ENCODE peak calls at places on chromosomes 4 and X, in ten cellular contexts. One of them, this sample, is unnamed.

GRCh38 chrX:1455948-1456280 is 3.2 kb upstream of the ASMTL start:
- DNase-seq in esophagus muscularis mucosa: no peak
- DNase-seq in HCT116: no peak
- DNase-seq in GM12891: no peak
- DNase-seq in suprapubic skin: no peak
- DNase-seq in HepG2: no peak
- DNase-seq in breast epithelium: no peak
- DNase-seq in transverse colon: no peak
- DNase-seq in GM12878: no peak
- DNase-seq in GM12892: no peak
- DNase-seq in this sample: no peak

GRCh38 chrX:40314070-40314469 is 216.3 kb upstream of the BCOR start:
- DNase-seq in esophagus muscularis mucosa: no peak
- DNase-seq in HCT116: no peak
- DNase-seq in GM12891: no peak
- DNase-seq in suprapubic skin: no peak
- DNase-seq in HepG2: no peak
- DNase-seq in breast epithelium: no peak
- DNase-seq in transverse colon: no peak
- DNase-seq in GM12878: no peak
- DNase-seq in GM12892: no peak
- DNase-seq in this sample: no peak

GRCh38 chrX:113747274-113747973 is 836.5 kb upstream of the HTR2C start:
- DNase-seq in esophagus muscularis mucosa: no peak
- DNase-seq in HCT116: no peak
- DNase-seq in GM12891: no peak
- DNase-seq in suprapubic skin: no peak
- DNase-seq in HepG2: no peak
- DNase-seq in breast epithelium: no peak
- DNase-seq in transverse colon: no peak
- DNase-seq in GM12878: no peak
- DNase-seq in GM12892: no peak
- DNase-seq in this sample: no peak

GRCh38 chrX:43328358-43328946 is 327.6 kb upstream of the MAOA start:
- DNase-seq in esophagus muscularis mucosa: no peak
- DNase-seq in HCT116: no peak
- DNase-seq in GM12891: no peak
- DNase-seq in suprapubic skin: no peak
- DNase-seq in HepG2: no peak
- DNase-seq in breast epithelium: no peak
- DNase-seq in transverse colon: no peak
- DNase-seq in GM12878: no peak
- DNase-seq in GM12892: no peak
- DNase-seq in this sample: no peak

GRCh38 chrX:130984782-130985181 is 73.4 kb upstream of the ARHGAP36 start:
- DNase-seq in esophagus muscularis mucosa: no peak
- DNase-seq in HCT116: no peak
- DNase-seq in GM12891: no peak
- DNase-seq in suprapubic skin: no peak
- DNase-seq in HepG2: no peak
- DNase-seq in breast epithelium: no peak
- DNase-seq in transverse colon: no peak
- DNase-seq in GM12878: no peak
- DNase-seq in GM12892: no peak
- DNase-seq in this sample: peak; percentile 15

GRCh38 chr4:7857238-7857701 is 82.4 kb downstream of the AFAP1 start:
- DNase-seq in esophagus muscularis mucosa: no peak
- DNase-seq in HCT116: no peak
- DNase-seq in GM12891: no peak
- DNase-seq in suprapubic skin: no peak
- DNase-seq in HepG2: no peak
- DNase-seq in breast epithelium: no peak
- DNase-seq in transverse colon: no peak
- DNase-seq in GM12878: no peak
- DNase-seq in GM12892: no peak
- DNase-seq in this sample: no peak

GRCh38 chr4:36823199-36823967 is 421.2 kb upstream of the NWD2 start:
- DNase-seq in esophagus muscularis mucosa: no peak
- DNase-seq in HCT116: no peak
- DNase-seq in GM12891: no peak
- DNase-seq in suprapubic skin: no peak
- DNase-seq in HepG2: no peak
- DNase-seq in breast epithelium: no peak
- DNase-seq in transverse colon: no peak
- DNase-seq in GM12878: peak; percentile 11
- DNase-seq in GM12892: no peak
- DNase-seq in this sample: no peak

GRCh38 chrX:28591542-28591941 is 4.3 kb downstream of the IL1RAPL1 start:
- DNase-seq in esophagus muscularis mucosa: no peak
- DNase-seq in HCT116: peak; percentile 65
- DNase-seq in GM12891: no peak
- DNase-seq in suprapubic skin: no peak
- DNase-seq in HepG2: no peak
- DNase-seq in breast epithelium: no peak
- DNase-seq in transverse colon: no peak
- DNase-seq in GM12878: no peak
- DNase-seq in GM12892: no peak
- DNase-seq in this sample: no peak

GRCh38 chr4:82500830-82501229 is 61.0 kb downstream of the TMEM150C start:
- DNase-seq in esophagus muscularis mucosa: no peak
- DNase-seq in HCT116: no peak
- DNase-seq in GM12891: no peak
- DNase-seq in suprapubic skin: no peak
- DNase-seq in HepG2: no peak
- DNase-seq in breast epithelium: no peak
- DNase-seq in transverse colon: no peak
- DNase-seq in GM12878: no peak
- DNase-seq in GM12892: no peak
- DNase-seq in this sample: no peak

GRCh38 chrX:40175416-40176255 is 77.9 kb upstream of the BCOR start:
- DNase-seq in esophagus muscularis mucosa: no peak
- DNase-seq in HCT116: no peak
- DNase-seq in GM12891: no peak
- DNase-seq in suprapubic skin: no peak
- DNase-seq in HepG2: peak; percentile 47
- DNase-seq in breast epithelium: no peak
- DNase-seq in transverse colon: peak; percentile 80
- DNase-seq in GM12878: no peak
- DNase-seq in GM12892: no peak
- DNase-seq in this sample: peak; percentile 37

GRCh38 chrX:405149-405548 is 18.4 kb upstream of the PPP2R3B start:
- DNase-seq in esophagus muscularis mucosa: no peak
- DNase-seq in HCT116: no peak
- DNase-seq in GM12891: no peak
- DNase-seq in suprapubic skin: no peak
- DNase-seq in HepG2: no peak
- DNase-seq in breast epithelium: no peak
- DNase-seq in transverse colon: no peak
- DNase-seq in GM12878: no peak
- DNase-seq in GM12892: no peak
- DNase-seq in this sample: no peak

DNA sequence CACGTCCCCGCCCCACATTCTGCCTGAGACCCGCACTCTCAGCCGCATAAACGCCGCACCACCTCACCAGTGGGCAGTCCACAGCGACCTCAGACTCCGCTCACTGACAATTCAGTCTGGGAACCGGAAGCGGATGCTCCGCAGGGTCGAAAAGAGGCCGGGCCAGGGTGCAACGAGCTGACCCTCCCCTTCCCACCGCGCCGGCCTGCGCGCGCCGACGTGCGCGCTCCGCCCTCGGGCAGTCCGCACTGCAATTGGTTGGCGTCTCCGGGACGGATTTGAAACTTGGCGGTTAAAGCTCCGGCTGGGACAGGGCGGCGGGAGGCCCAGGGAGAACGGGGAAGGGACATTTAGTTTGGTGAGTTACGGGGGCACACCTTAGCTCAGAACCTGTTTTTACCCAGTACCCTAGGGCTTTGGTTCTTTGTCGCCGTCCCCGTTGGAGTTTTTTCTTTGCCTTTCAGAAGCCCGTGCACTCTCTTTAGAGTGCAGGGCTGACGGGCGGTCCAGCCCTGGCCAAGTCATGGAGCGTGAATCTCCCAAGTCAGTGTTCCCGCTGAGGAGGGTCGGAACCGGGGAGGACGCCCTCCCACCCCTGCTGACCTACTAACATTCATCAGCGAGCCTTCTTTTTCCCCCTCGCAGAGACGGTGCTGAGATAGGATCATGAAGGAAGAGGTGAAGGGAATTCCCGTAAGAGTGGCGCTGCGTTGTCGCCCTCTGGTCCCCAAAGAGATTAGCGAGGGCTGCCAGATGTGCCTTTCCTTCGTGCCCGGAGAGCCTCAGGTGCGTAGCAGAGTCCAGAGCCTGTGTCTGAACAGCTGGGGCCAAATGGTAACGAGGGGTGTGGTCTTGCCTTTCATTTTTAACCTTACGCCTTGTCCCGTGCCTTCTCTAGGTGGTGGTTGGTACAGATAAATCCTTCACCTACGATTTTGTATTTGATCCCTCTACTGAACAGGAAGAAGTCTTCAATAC is at the start of the genes KIF4A and PDZD11:
- DNase-seq in esophagus muscularis mucosa: peak; percentile 92
- DNase-seq in HCT116: peak; percentile 63
- DNase-seq in GM12891: peak; percentile 78
- DNase-seq in suprapubic skin: peak; percentile 82
- DNase-seq in HepG2: peak; percentile 72
- DNase-seq in breast epithelium: peak; percentile 76
- DNase-seq in transverse colon: peak; percentile 86
- DNase-seq in GM12878: peak; percentile 54
- DNase-seq in GM12892: peak; percentile 81
- DNase-seq in this sample: peak; percentile 45
- TF ChIP-seq POLR2A in esophagus muscularis mucosa: no peak
- TF ChIP-seq POLR2A in HCT116: peak; percentile 71
- TF ChIP-seq POLR2A in GM12891: peak; percentile 78
- TF ChIP-seq POLR2A in suprapubic skin: no peak
- TF ChIP-seq POLR2A in HepG2: peak; percentile 89
- TF ChIP-seq POLR2A in breast epithelium: no peak
- TF ChIP-seq POLR2A in transverse colon: peak; percentile 41
- TF ChIP-seq POLR2A in GM12878: peak; percentile 91
- TF ChIP-seq POLR2A in GM12892: peak; percentile 78
- TF ChIP-seq POLR2A in this sample: no peak

DNA sequence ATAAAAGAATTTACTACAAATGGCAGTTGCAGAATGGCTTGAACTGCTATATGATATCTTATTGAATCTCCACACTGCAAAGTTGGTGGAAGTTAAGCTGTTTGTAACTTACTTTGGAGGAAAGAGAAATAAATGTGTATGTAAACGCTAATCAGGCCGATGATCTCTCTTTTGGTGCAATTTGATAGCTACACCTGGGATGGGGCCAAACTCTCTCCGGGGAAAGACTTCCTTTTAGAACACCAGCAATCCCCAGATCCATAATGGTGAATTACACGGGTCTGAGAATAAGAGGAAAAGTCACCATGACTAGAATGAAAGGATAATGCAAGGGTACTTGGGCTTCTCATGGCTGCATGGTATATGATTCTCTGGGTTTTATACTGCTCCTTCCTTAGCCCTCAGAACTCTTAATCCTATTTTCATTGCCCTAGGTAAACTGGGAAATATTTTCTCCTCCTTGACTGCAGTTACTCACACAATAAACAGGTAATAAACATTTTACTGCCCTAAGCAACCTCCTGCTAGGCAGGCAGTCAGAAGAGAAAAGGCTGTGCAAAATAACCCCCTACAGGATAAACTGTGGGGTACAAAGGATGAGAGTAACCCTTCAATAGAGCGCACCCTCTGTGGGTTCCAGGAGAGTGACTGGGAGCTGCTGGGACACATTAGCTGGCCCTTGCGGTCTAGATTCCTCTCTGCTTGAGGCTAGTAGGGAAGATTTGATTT is 109.3 kb downstream of the MGST2 start:
- DNase-seq in esophagus muscularis mucosa: no peak
- DNase-seq in HCT116: no peak
- DNase-seq in GM12891: no peak
- DNase-seq in suprapubic skin: no peak
- DNase-seq in HepG2: no peak
- DNase-seq in breast epithelium: no peak
- DNase-seq in transverse colon: no peak
- DNase-seq in GM12878: no peak
- DNase-seq in GM12892: no peak
- DNase-seq in this sample: peak; percentile 59
- TF ChIP-seq POLR2AphosphoS5 in esophagus muscularis mucosa: no peak
- TF ChIP-seq POLR2AphosphoS5 in HCT116: no peak
- TF ChIP-seq POLR2AphosphoS5 in GM12891: no peak
- TF ChIP-seq POLR2AphosphoS5 in suprapubic skin: no peak
- TF ChIP-seq POLR2AphosphoS5 in HepG2: no peak
- TF ChIP-seq POLR2AphosphoS5 in breast epithelium: no peak
- TF ChIP-seq POLR2AphosphoS5 in transverse colon: no peak
- TF ChIP-seq POLR2AphosphoS5 in GM12878: no peak
- TF ChIP-seq POLR2AphosphoS5 in GM12892: no peak
- TF ChIP-seq POLR2AphosphoS5 in this sample: peak; percentile 53

GRCh38 chr4:77862478-77863216 is at the start of gene MRPL1:
- DNase-seq in esophagus muscularis mucosa: peak; percentile 97
- DNase-seq in HCT116: peak; percentile 95
- DNase-seq in GM12891: peak; percentile 37
- DNase-seq in suprapubic skin: peak; percentile 95
- DNase-seq in HepG2: peak; percentile 94
- DNase-seq in breast epithelium: peak; percentile 87
- DNase-seq in transverse colon: peak; percentile 91
- DNase-seq in GM12878: peak; percentile 89
- DNase-seq in GM12892: peak; percentile 38
- DNase-seq in this sample: peak; percentile 92
- TF ChIP-seq POLR2A in esophagus muscularis mucosa: no peak
- TF ChIP-seq POLR2A in HCT116: peak; percentile 87
- TF ChIP-seq POLR2A in GM12891: peak; percentile 97
- TF ChIP-seq POLR2A in suprapubic skin: peak; percentile 64
- TF ChIP-seq POLR2A in HepG2: peak; percentile 85
- TF ChIP-seq POLR2A in breast epithelium: peak; percentile 25
- TF ChIP-seq POLR2A in transverse colon: peak; percentile 75
- TF ChIP-seq POLR2A in GM12878: peak; percentile 89
- TF ChIP-seq POLR2A in GM12892: peak; percentile 94
- TF ChIP-seq POLR2A in this sample: peak; percentile 64

DNA sequence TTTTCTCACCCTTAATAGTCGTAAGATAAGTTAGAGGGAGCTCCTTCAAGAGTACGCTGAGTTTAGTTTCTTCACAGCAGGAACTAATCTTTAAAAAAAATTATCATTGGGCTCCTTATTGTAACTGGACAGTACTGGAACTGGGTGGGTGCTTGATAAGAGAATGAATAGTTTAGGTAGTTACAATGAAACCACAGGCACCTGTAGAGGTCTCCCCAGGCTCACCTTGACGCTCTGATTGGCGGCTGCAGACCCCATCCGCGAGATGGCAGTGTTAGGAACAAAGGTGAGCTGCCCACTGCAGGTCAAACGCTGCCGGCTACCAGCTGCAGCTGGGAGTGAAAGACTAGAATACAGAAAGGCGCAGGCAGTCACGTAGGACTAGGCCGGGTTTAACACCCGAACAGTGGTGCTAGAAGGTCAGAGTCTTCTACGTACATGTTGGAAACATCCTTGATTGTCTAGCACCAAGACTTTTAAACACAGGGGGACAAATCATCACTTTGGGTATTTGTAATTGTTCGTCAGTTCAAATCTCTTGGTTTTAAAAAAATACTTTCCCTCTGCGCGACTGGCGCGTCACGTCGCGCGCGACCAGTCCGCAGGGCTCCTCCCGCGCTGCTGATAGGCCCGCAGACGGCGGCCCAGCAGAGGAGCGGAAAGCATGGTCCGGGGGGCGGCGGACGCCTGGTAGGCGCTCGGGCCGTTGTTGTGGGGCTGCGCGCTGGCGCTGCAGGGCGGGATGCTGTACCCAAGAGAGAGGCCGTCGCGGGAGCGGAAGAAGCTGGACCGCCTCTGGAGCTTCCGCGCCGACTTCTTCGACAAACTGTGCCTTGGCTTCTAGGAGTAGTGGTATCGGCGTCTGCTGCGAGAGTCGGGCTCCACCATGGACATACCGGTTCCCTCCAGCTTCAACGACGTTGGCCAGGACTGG is 45.6 kb downstream of the SMARCA5 start:
- DNase-seq in esophagus muscularis mucosa: no peak
- DNase-seq in HCT116: no peak
- DNase-seq in GM12891: peak; percentile 35
- DNase-seq in suprapubic skin: no peak
- DNase-seq in HepG2: peak; percentile 86
- DNase-seq in breast epithelium: peak; percentile 62
- DNase-seq in transverse colon: peak; percentile 79
- DNase-seq in GM12878: peak; percentile 50
- DNase-seq in GM12892: peak; percentile 39
- DNase-seq in this sample: peak; percentile 54
- TF ChIP-seq POLR2AphosphoS5 in esophagus muscularis mucosa: peak; percentile 48
- TF ChIP-seq POLR2AphosphoS5 in HCT116: no peak
- TF ChIP-seq POLR2AphosphoS5 in GM12891: no peak
- TF ChIP-seq POLR2AphosphoS5 in suprapubic skin: no peak
- TF ChIP-seq POLR2AphosphoS5 in HepG2: no peak
- TF ChIP-seq POLR2AphosphoS5 in breast epithelium: no peak
- TF ChIP-seq POLR2AphosphoS5 in transverse colon: peak; percentile 11
- TF ChIP-seq POLR2AphosphoS5 in GM12878: peak; percentile 39
- TF ChIP-seq POLR2AphosphoS5 in GM12892: no peak
- TF ChIP-seq POLR2AphosphoS5 in this sample: peak; percentile 23